ENCODE peak calls at places on chromosomes 13 and 19, in four cellular contexts. One of them, this sample, is unnamed.
A peak's percentile ranks its signal among the peaks of the same experiment; 100 is the strongest.

GRCh38 chr19:12481781-12482504 is 2.7 kb downstream of the ZNF709 start:
- DNase-seq in A549: no peak
- DNase-seq in mucosa of descending colon: no peak
- DNase-seq in fibroblast of lung: no peak
- DNase-seq in this sample: no peak

GRCh38 chr13:41019027-41019487 is at the start of gene ELF1:
- DNase-seq in mucosa of descending colon: no peak
- DNase-seq in A549: peak; percentile 84
- DNase-seq in fibroblast of lung: peak; percentile 65
- DNase-seq in this sample: peak; percentile 66

GRCh38 chr13:32993109-32993508 is 23.1 kb upstream of the KL start:
- DNase-seq in mucosa of descending colon: no peak
- DNase-seq in fibroblast of lung: no peak
- DNase-seq in A549: no peak
- DNase-seq in this sample: no peak

GRCh38 chr13:34224877-34225276 is 406.9 kb downstream of the RFC3 start:
- DNase-seq in A549: no peak
- DNase-seq in fibroblast of lung: no peak
- DNase-seq in mucosa of descending colon: no peak
- DNase-seq in this sample: no peak

GRCh38 chr13:19960673-19961015 is 2.1 kb downstream of the ZMYM2 start:
- DNase-seq in fibroblast of lung: no peak
- DNase-seq in A549: no peak
- DNase-seq in mucosa of descending colon: no peak
- DNase-seq in this sample: no peak

GRCh38 chr19:17379221-17379631 is 2.1 kb upstream of the PLVAP start:
- DNase-seq in fibroblast of lung: no peak
- DNase-seq in mucosa of descending colon: no peak
- DNase-seq in A549: no peak
- DNase-seq in this sample: no peak

GRCh38 chr19:46620716-46621115 is 4.2 kb downstream of the PTGIR start:
- DNase-seq in fibroblast of lung: peak; percentile 75
- DNase-seq in A549: no peak
- DNase-seq in mucosa of descending colon: no peak
- DNase-seq in this sample: peak; percentile 52

GRCh38 chr19:58052256-58052655 is 6.8 kb upstream of the ZNF135 start:
- DNase-seq in mucosa of descending colon: no peak
- DNase-seq in fibroblast of lung: no peak
- DNase-seq in A549: no peak
- DNase-seq in this sample: no peak

GRCh38 chr19:41541990-41542584 is 33.9 kb upstream of the CEACAM21 start:
- DNase-seq in mucosa of descending colon: peak; percentile 68
- DNase-seq in A549: peak; percentile 73
- DNase-seq in fibroblast of lung: peak; percentile 21
- DNase-seq in this sample: peak; percentile 37

GRCh38 chr19:47619763-47620162 is 10.8 kb downstream of the BICRA start:
- DNase-seq in A549: no peak
- DNase-seq in fibroblast of lung: no peak
- DNase-seq in mucosa of descending colon: no peak
- DNase-seq in this sample: no peak

GRCh38 chr13:38862443-38862842 is 128.2 kb downstream of the STOML3 start:
- DNase-seq in mucosa of descending colon: no peak
- DNase-seq in fibroblast of lung: no peak
- DNase-seq in A549: no peak
- DNase-seq in this sample: no peak

GRCh38 chr19:49555600-49556411 is 24.6 kb downstream of the NOSIP start:
- DNase-seq in mucosa of descending colon: peak; percentile 85
- DNase-seq in A549: peak; percentile 76
- DNase-seq in fibroblast of lung: peak; percentile 56
- DNase-seq in this sample: peak; percentile 69